ENCODE peak calls at places on chromosomes 12 and 14, in eight cellular contexts. K is tibial nerve; L is mucosa of descending colon; D is mesenchymal stem cell; Y is right atrium auricular region; W is lower lobe of right lung; J is GM23338; G is naive thymus-derived CD4-positive, alpha-beta T cell. I is an unnamed sample. For H3K36me3, the result is how much of the 10 kb centered on the place peaks cover.

GRCh38 chr12:104166465-104166864 is 28.5 kb upstream of the NFYB start:
- DNase-seq in K (no peak), L (no peak), D (peak), Y (no peak), W (no peak), J (no peak), G (no peak), I (no peak)

GRCh38 chr12:48820406-48820805 is 2.1 kb downstream of the CACNB3 start:
- DNase-seq in K (no peak), L (no peak), D (no peak), Y (no peak), W (no peak), J (no peak), G (no peak), I (no peak)

GRCh38 chr14:90132821-90133570 is 71.2 kb downstream of the KCNK13 start:
- DNase-seq in K (no peak), L (no peak), D (peak), Y (no peak), W (no peak), J (no peak), G (no peak), I (no peak)

GRCh38 chr12:84727964-84728363 is 184.6 kb downstream of the SLC6A15 start:
- DNase-seq in K (no peak), L (no peak), D (no peak), Y (no peak), W (no peak), J (peak), G (no peak), I (no peak)

GRCh38 chr12:71786840-71787239 is 32.2 kb downstream of the RAB21 start:
- DNase-seq in K (no peak), L (no peak), D (no peak), Y (no peak), W (no peak), J (no peak), G (no peak), I (no peak)

GRCh38 chr14:50109342-50109741 is 7.0 kb downstream of the VCPKMT start:
- DNase-seq in K (no peak), L (no peak), D (peak), Y (no peak), W (no peak), J (peak), G (no peak), I (peak)

GRCh38 chr12:52867152-52867551 is 18.4 kb upstream of the KRT78 start:
- DNase-seq in K (no peak), L (no peak), D (no peak), Y (no peak), W (peak), J (no peak), G (no peak), I (no peak)

GRCh38 chr12:128073937-128074336 is 193.0 kb upstream of the TMEM132C start:
- DNase-seq in K (no peak), L (no peak), D (no peak), Y (no peak), W (no peak), J (no peak), G (no peak), I (no peak)

GRCh38 chr14:67951529-67952120 is 132.0 kb downstream of the RAD51B start:
- DNase-seq in K (no peak), L (no peak), D (peak), Y (no peak), W (no peak), J (no peak), G (no peak), I (no peak)

GRCh38 chr14:79549515-79549914 is 661.8 kb downstream of the DIO2 start:
- DNase-seq in K (no peak), L (no peak), D (peak), Y (no peak), W (no peak), J (no peak), G (no peak), I (peak)

GRCh38 chr14:93207468-93208308 is 632 bp downstream of the UBR7 start:
- DNase-seq in K (peak), L (no peak), D (peak), Y (no peak), W (no peak), J (peak), G (peak), I (peak)

GRCh38 chr14:24673534-24674203 is 39.7 kb upstream of the GZMB start:
- DNase-seq in K (no peak), L (no peak), D (no peak), Y (no peak), W (no peak), J (no peak), G (peak), I (no peak)

GRCh38 chr12:43964966-43965365 is 129.1 kb downstream of the TMEM117 start:
- DNase-seq in K (no peak), L (no peak), D (no peak), Y (no peak), W (no peak), J (no peak), G (no peak), I (peak)

GRCh38 chr14:74457511-74457910 is 31.5 kb upstream of the SYNDIG1L start:
- DNase-seq in K (no peak), L (no peak), D (no peak), Y (no peak), W (no peak), J (no peak), G (no peak), I (no peak)

GRCh38 chr12:117019866-117020265 is 79.3 kb downstream of the TESC start:
- DNase-seq in K (no peak), L (no peak), D (no peak), Y (no peak), W (no peak), J (no peak), G (no peak), I (no peak)

GRCh38 chr12:6229224-6229748 is 29.1 kb downstream of the CD9 start:
- DNase-seq in K (peak), L (peak), D (no peak), Y (no peak), W (peak), J (no peak), G (no peak), I (no peak)

GRCh38 chr12:49560695-49561094 is 7.2 kb downstream of the MCRS1 start:
- DNase-seq in K (no peak), L (no peak), D (no peak), Y (no peak), W (no peak), J (no peak), G (no peak), I (no peak)

GRCh38 chr14:74793506-74794155 is 30.5 kb downstream of the YLPM1 start:
- DNase-seq in K (peak), L (no peak), D (peak), Y (no peak), W (no peak), J (peak), G (peak), I (no peak)

GRCh38 chr14:58747181-58747580 is 109.4 kb downstream of the DACT1 start:
- DNase-seq in K (peak), L (no peak), D (peak), Y (peak), W (peak), J (no peak), G (no peak), I (no peak)

GRCh38 chr12:88298014-88298682 is 156.0 kb downstream of the TMTC3 start:
- DNase-seq in K (no peak), L (no peak), D (no peak), Y (no peak), W (no peak), J (no peak), G (no peak), I (no peak)

GRCh38 chr14:85399196-85399595 is 130.7 kb upstream of the FLRT2 start:
- DNase-seq in K (no peak), L (no peak), D (no peak), Y (no peak), W (no peak), J (no peak), G (no peak), I (no peak)

GRCh38 chr12:22230280-22230794 is 104.2 kb downstream of the ST8SIA1 start:
- DNase-seq in K (no peak), L (no peak), D (peak), Y (no peak), W (no peak), J (no peak), G (no peak), I (no peak)

GRCh38 chr14:67111031-67111430 is 78.2 kb upstream of the GARIN2 start:
- DNase-seq in K (no peak), L (no peak), D (no peak), Y (no peak), W (no peak), J (no peak), G (no peak), I (no peak)

GRCh38 chr12:9760699-9761406 is at the start of gene CD69:
- DNase-seq in K (no peak), L (no peak), D (peak), Y (no peak), W (no peak), J (no peak), G (peak), I (no peak)

GRCh38 chr12:71848212-71848611 is 8.7 kb downstream of the TBC1D15 start:
- DNase-seq in K (no peak), L (no peak), D (peak), Y (no peak), W (no peak), J (no peak), G (no peak), I (no peak)

GRCh38 chr12:6444031-6444430 is 724 bp upstream of the CD27 start:
- DNase-seq in K (no peak), L (no peak), D (no peak), Y (no peak), W (no peak), J (no peak), G (no peak), I (no peak)

GRCh38 chr12:103331643-103332042 is 164.1 kb downstream of the C12orf42 start:
- DNase-seq in K (no peak), L (no peak), D (no peak), Y (no peak), W (no peak), J (peak), G (no peak), I (no peak)

GRCh38 chr14:71702799-71703198 is 229.4 kb upstream of the RGS6 start:
- DNase-seq in K (no peak), L (no peak), D (peak), Y (no peak), W (no peak), J (no peak), G (no peak), I (no peak)

GRCh38 chr12:54201001-54201794 is 12.4 kb upstream of the SMUG1 start:
- DNase-seq in K (peak), L (peak), D (peak), Y (no peak), W (peak), J (peak), G (peak), I (peak)

GRCh38 chr12:110543252-110543959 is 39.7 kb downstream of the PPTC7 start:
- DNase-seq in K (peak), L (peak), D (peak), Y (peak), W (peak), J (no peak), G (no peak), I (no peak)

GRCh38 chr12:26233620-26234019 is 38.2 kb downstream of the SSPN start:
- DNase-seq in K (no peak), L (no peak), D (no peak), Y (no peak), W (no peak), J (no peak), G (no peak), I (no peak)

GRCh38 chr14:68970096-68970612 is 8.9 kb downstream of the ACTN1 start:
- DNase-seq in K (no peak), L (no peak), D (no peak), Y (no peak), W (no peak), J (peak), G (peak), I (no peak)

DNA sequence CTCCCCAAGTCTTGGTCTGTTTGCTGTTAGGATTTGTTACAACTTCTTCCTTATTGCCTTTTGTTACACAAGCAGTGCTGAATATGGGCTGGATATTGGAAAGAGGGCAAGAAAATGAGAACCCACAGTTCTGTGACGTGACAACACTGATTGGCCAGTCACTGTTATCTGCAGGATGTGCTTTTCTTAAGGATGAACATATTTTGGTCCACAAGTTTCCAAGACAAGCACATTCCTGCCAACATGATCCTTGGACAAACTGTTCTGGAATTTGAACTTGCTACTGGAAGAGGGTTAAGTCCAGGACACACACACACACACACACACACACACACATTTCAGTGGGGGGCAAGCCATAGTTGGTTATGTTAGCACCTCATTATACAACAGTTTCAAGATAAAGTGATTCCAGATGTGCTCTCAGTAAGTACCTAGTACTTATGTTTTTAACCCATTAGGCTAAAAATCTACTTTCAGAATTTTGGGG is 16.6 kb upstream of the SLC38A2 start:
- DNase-seq in K (peak), L (no peak), D (peak), Y (no peak), W (no peak), J (no peak), G (no peak), I (peak)
- H3K36me3 ChIP-seq in K (under half), L (under half), D (under half), Y (under half), W (under half), J (under half), G (under half), I (under half)

GRCh38 chr14:91503000-91503504 is 7.1 kb downstream of the PPP4R3A start:
- DNase-seq in K (no peak), L (no peak), D (no peak), Y (no peak), W (no peak), J (no peak), G (no peak), I (no peak)

GRCh38 chr14:91509083-91509877 is 830 bp downstream of the PPP4R3A start:
- DNase-seq in K (no peak), L (peak), D (no peak), Y (no peak), W (peak), J (peak), G (no peak), I (peak)

GRCh38 chr14:91509878-91510170 is 286 bp downstream of the PPP4R3A start:
- DNase-seq in K (no peak), L (no peak), D (no peak), Y (no peak), W (no peak), J (no peak), G (no peak), I (no peak)

GRCh38 chr14:91508105-91508504 is 2.0 kb downstream of the PPP4R3A start:
- DNase-seq in K (no peak), L (no peak), D (no peak), Y (no peak), W (no peak), J (no peak), G (no peak), I (no peak)

GRCh38 chr14:91506226-91506625 is 3.9 kb downstream of the PPP4R3A start:
- DNase-seq in K (no peak), L (no peak), D (no peak), Y (no peak), W (no peak), J (no peak), G (no peak), I (no peak)
- H3K4me3 ChIP-seq in K (no peak), L (no peak), D (no peak), Y (no peak), W (no peak), J (peak), G (no peak), I (no peak)

GRCh38 chr12:55995366-55995765 is 1.7 kb upstream of the SUOX start:
- DNase-seq in K (no peak), L (no peak), D (no peak), Y (no peak), W (no peak), J (no peak), G (no peak), I (no peak)

GRCh38 chr12:55997535-55997859 is 421 bp downstream of the SUOX start:
- DNase-seq in K (no peak), L (no peak), D (peak), Y (no peak), W (no peak), J (no peak), G (no peak), I (no peak)

GRCh38 chr12:55996715-55997534 is at the start of gene SUOX:
- DNase-seq in K (peak), L (peak), D (peak), Y (peak), W (peak), J (peak), G (no peak), I (peak)

GRCh38 chr12:55996201-55996714 is 818 bp upstream of the SUOX start:
- DNase-seq in K (peak), L (peak), D (peak), Y (peak), W (no peak), J (peak), G (peak), I (peak)

DNA sequence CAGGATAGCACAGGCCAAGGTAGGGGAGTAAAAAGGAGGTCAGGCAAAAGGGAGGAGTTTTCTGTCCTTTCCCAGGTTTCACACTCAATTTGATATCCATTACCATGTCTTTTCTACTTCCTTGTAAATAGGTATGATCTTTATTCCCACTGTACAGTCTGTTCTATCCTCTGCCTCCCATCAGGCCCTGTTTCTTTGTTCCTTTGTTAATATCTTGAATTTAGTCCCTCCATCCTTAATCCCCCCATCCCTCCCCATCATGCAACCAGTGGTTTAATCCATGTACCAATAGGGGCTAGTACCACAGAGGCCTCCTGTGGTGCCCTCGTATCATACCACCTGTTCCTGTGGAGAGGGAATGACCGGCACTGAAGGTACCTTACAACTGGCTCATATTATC is 3.6 kb upstream of the SUOX start:
- DNase-seq in K (no peak), L (no peak), D (no peak), Y (no peak), W (no peak), J (no peak), G (no peak), I (no peak)
- H3K36me3 ChIP-seq in K (half or more), L (under half), D (under half), Y (half or more), W (half or more), J (under half), G (under half), I (under half)

DNA sequence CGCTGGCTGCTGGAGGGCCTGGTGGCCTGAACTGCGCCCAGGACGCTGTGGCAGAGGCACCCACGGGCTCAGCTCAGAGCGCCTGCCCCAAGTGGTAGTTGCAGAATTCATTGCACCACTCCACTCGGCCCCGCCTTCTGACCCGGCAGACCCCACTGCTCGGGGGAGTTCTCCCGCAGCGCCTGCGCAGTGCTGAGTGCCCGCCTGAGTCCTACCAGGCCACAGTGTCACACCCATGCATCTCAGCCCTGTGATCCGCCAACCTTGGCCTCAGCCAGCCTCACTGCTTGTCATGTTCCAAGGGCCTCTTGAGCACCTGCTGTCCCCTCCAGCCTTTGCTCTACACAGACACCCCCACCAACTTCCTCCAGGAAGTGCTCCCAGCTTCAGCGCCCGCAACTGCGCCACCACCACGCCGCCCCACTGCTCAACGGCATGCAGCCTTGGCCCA is 12.2 kb downstream of the DEGS2 start:
- DNase-seq in K (no peak), L (peak), D (no peak), Y (no peak), W (peak), J (no peak), G (peak), I (no peak)
- H3K4me3 ChIP-seq in K (no peak), L (no peak), D (no peak), Y (no peak), W (no peak), J (no peak), G (peak), I (no peak)

I was measured in MG63.